ENCODE peak calls at places on chromosomes 7 and 10, in seven cellular contexts. T is tibial nerve, A is heart right ventricle, C is neuronal stem cell, E is fibroblast of lung, P is body of pancreas, G is GM23338. S is an unnamed sample.

GRCh38 chr7:159109092-159110035 is 35.3 kb downstream of the VIPR2 start:
- DNase-seq in G (no peak), E (peak; percentile 2), P (no peak), C (no peak), T (no peak), A (no peak), S (no peak)

GRCh38 chr10:67107670-67108069 is 181.8 kb downstream of the LRRTM3 start:
- DNase-seq in G (no peak), A (no peak), P (no peak), T (no peak), C (no peak), E (no peak), S (no peak)

GRCh38 chr7:12518920-12519681 is 51.4 kb upstream of the SCIN start:
- DNase-seq in T (no peak), P (no peak), G (peak; percentile 79), A (no peak), C (no peak), E (peak; percentile 6), S (no peak)

GRCh38 chr7:69567790-69568189 is 30.5 kb upstream of the AUTS2 start:
- DNase-seq in C (no peak), T (no peak), E (no peak), P (no peak), A (no peak), G (no peak), S (no peak)

GRCh38 chr10:89853796-89854195 is 152.4 kb downstream of the KIF20B start:
- DNase-seq in E (no peak), C (no peak), A (no peak), T (no peak), P (no peak), G (peak; percentile 87), S (no peak)

GRCh38 chr10:77506517-77506916 is 131.1 kb downstream of the KCNMA1 start:
- DNase-seq in T (no peak), G (no peak), C (no peak), E (peak; percentile 68), P (no peak), A (no peak), S (no peak)

GRCh38 chr7:158386866-158387820 is 200.5 kb downstream of the PTPRN2 start:
- DNase-seq in P (no peak), G (no peak), E (no peak), A (no peak), T (no peak), C (no peak), S (no peak)

GRCh38 chr10:110609592-110609991 is 34.5 kb upstream of the RBM20 start:
- DNase-seq in C (no peak), E (no peak), G (peak; percentile 9), A (peak; percentile 24), P (no peak), T (no peak), S (no peak)

GRCh38 chr7:12583181-12583580 is 12.7 kb downstream of the SCIN start:
- DNase-seq in G (no peak), T (no peak), A (no peak), E (no peak), P (no peak), C (no peak), S (no peak)

GRCh38 chr10:119333146-119333792 is 125.9 kb downstream of the GRK5 start:
- DNase-seq in T (no peak), A (no peak), P (no peak), C (no peak), E (peak; percentile 16), G (no peak), S (peak; percentile 76)

GRCh38 chr7:47211467-47212121 is 370.3 kb downstream of the TNS3 start:
- DNase-seq in G (no peak), C (no peak), E (peak; percentile 36), A (no peak), P (no peak), T (no peak), S (no peak)

GRCh38 chr7:93146465-93147127 is 1.6 kb downstream of the SAMD9L start:
- DNase-seq in G (no peak), A (no peak), E (no peak), C (no peak), T (no peak), P (no peak), S (peak; percentile 38)

GRCh38 chr7:121510302-121510701 is 114.2 kb upstream of the FAM3C start:
- DNase-seq in G (no peak), A (no peak), P (peak; percentile 45), C (no peak), E (no peak), T (no peak), S (no peak)

GRCh38 chr7:89623018-89623672 is 531.1 kb upstream of the STEAP1 start:
- DNase-seq in E (peak; percentile 3), C (peak; percentile 14), A (no peak), T (peak; percentile 37), P (peak; percentile 58), G (peak; percentile 66), S (peak; percentile 57)

GRCh38 chr7:148478551-148478950 is 112.0 kb upstream of the C7orf33 start:
- DNase-seq in A (no peak), T (no peak), E (no peak), P (no peak), C (no peak), G (peak; percentile 49), S (no peak)

GRCh38 chr10:82811621-82812020 is 936.6 kb downstream of the NRG3 start:
- DNase-seq in C (no peak), P (peak; percentile 6), T (no peak), A (no peak), E (no peak), G (peak; percentile 65), S (no peak)

GRCh38 chr7:47763063-47763974 is 181.4 kb upstream of the TNS3 start:
- DNase-seq in C (peak; percentile 52), P (peak; percentile 15), A (no peak), E (peak; percentile 88), T (peak; percentile 65), G (no peak), S (no peak)

GRCh38 chr10:32163076-32163773 is 107.0 kb upstream of the KIF5B start:
- DNase-seq in P (no peak), C (no peak), T (no peak), E (no peak), G (no peak), A (no peak), S (no peak)

GRCh38 chr7:53812135-53812534 is 730.0 kb upstream of the VSTM2A start:
- DNase-seq in T (no peak), G (no peak), E (no peak), A (no peak), C (no peak), P (no peak), S (no peak)

GRCh38 chr7:2934211-2934731 is 90.2 kb upstream of the GNA12 start:
- DNase-seq in E (peak; percentile 69), G (no peak), A (no peak), T (no peak), P (no peak), C (no peak), S (no peak)

GRCh38 chr7:28225581-28225980 is 45.0 kb upstream of the JAZF1 start:
- DNase-seq in C (no peak), G (no peak), E (no peak), T (no peak), P (no peak), A (no peak), S (no peak)

GRCh38 chr7:123210986-123211385 is 11.2 kb upstream of the SLC13A1 start:
- DNase-seq in C (no peak), G (no peak), T (no peak), P (no peak), E (no peak), A (no peak), S (no peak)
- H3K4me1 ChIP-seq in C (no peaks in the 10 kb centered on the region), G (peaks cover 15% of the 10 kb centered on the region), T (no peaks in the 10 kb centered on the region), P (peaks cover 53% of the 10 kb centered on the region), E (no peaks in the 10 kb centered on the region), A (no peaks in the 10 kb centered on the region), S (no peaks in the 10 kb centered on the region)

GRCh38 chr10:72499697-72500096 is 126.2 kb downstream of the MICU1 start:
- DNase-seq in C (no peak), P (no peak), G (no peak), A (no peak), E (no peak), T (no peak), S (no peak)

GRCh38 chr10:72505435-72505834 is 120.4 kb downstream of the MICU1 start:
- DNase-seq in E (no peak), G (no peak), T (no peak), A (no peak), P (no peak), C (no peak), S (no peak)

GRCh38 chr10:72503241-72503640 is 122.6 kb downstream of the MICU1 start:
- DNase-seq in G (no peak), P (peak; percentile 34), E (peak; percentile 80), T (peak; percentile 5), A (no peak), C (no peak), S (no peak)

GRCh38 chr10:72503694-72504438 is 122.0 kb downstream of the MICU1 start:
- DNase-seq in A (no peak), E (no peak), P (no peak), C (no peak), T (no peak), G (no peak), S (no peak)

DNA sequence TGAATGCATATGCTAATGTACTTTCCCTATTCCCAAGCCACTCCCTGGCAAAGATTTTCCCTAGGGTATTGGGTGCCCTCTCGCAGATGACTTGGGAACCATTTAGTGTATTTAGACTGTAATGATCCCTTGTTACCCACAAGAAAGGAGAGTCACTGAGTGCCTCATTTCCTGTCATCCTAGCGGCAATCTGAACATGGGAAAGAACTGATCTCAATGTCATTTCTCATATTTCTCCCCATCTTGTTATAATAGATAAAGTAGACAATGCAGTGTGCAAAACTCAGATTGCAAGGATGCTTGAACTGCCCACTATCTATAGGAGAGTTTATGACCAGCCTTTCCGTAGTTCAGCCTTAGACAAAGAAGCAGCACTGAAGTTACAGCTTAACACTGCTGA is 123.3 kb downstream of the MICU1 start:
- DNase-seq in E (peak; percentile 0), A (no peak), P (no peak), C (no peak), T (no peak), G (no peak), S (no peak)
- H3K4me1 ChIP-seq in E (peaks cover 5% of the 10 kb centered on the region), A (peaks cover 5% of the 10 kb centered on the region), P (no peaks in the 10 kb centered on the region), C (no peaks in the 10 kb centered on the region), T (no peaks in the 10 kb centered on the region), G (no peaks in the 10 kb centered on the region), S (no peaks in the 10 kb centered on the region)

GRCh38 chr7:91713669-91714068 is 166.8 kb downstream of the MTERF1 start:
- DNase-seq in C (no peak), P (no peak), A (no peak), E (no peak), G (no peak), T (no peak), S (no peak)

GRCh38 chr7:91720255-91720937 is 160.1 kb downstream of the MTERF1 start:
- DNase-seq in P (no peak), A (no peak), G (no peak), T (no peak), E (peak; percentile 49), C (no peak), S (no peak)

GRCh38 chr7:91719008-91719407 is 161.5 kb downstream of the MTERF1 start:
- DNase-seq in E (no peak), A (no peak), C (no peak), P (no peak), T (no peak), G (no peak), S (no peak)

GRCh38 chr7:91722831-91723230 is 157.7 kb downstream of the MTERF1 start:
- DNase-seq in P (no peak), G (no peak), T (no peak), A (no peak), C (no peak), E (no peak), S (no peak)

GRCh38 chr7:91718071-91718470 is 162.4 kb downstream of the MTERF1 start:
- DNase-seq in G (no peak), P (no peak), T (no peak), A (no peak), C (no peak), E (no peak), S (no peak)
- H3K4me1 ChIP-seq in G (peaks cover 4% of the 10 kb centered on the region), P (no peaks in the 10 kb centered on the region), T (no peaks in the 10 kb centered on the region), A (no peaks in the 10 kb centered on the region), C (peaks cover 8% of the 10 kb centered on the region), E (no peaks in the 10 kb centered on the region), S (no peaks in the 10 kb centered on the region)

GRCh38 chr10:79319372-79319771 is 27.9 kb upstream of the PPIF start:
- DNase-seq in T (no peak), P (no peak), G (no peak), E (no peak), A (no peak), C (no peak), S (no peak)
- H3K4me1 ChIP-seq in T (peaks cover 13% of the 10 kb centered on the region), P (no peaks in the 10 kb centered on the region), G (peaks cover 18% of the 10 kb centered on the region), E (peaks cover 35% of the 10 kb centered on the region), A (peaks cover 4% of the 10 kb centered on the region), C (peaks cover 21% of the 10 kb centered on the region), S (peaks cover 60% of the 10 kb centered on the region)